ENCODE peak calls at places on chromosomes 16 and 17, in seven cellular contexts. E is tibial nerve, A is stomach, L is spleen, R is K562, K is adrenal gland, C is A549. H is an unnamed sample.

GRCh38 chr17:64709481-64709880 is 47.4 kb upstream of the SMURF2 start:
- DNase-seq in E (no peak), C (no peak), L (no peak), R (no peak), K (no peak), A (no peak), H (no peak)

GRCh38 chr17:7748098-7748775 is 30.7 kb downstream of the DNAH2 start:
- DNase-seq in K (no peak), R (no peak), C (no peak), E (no peak), L (no peak), A (no peak), H (no peak)

GRCh38 chr17:80327518-80327917 is 66.9 kb downstream of the RNF213 start:
- DNase-seq in L (peak; percentile 54), K (peak; percentile 45), A (no peak), E (no peak), C (no peak), R (no peak), H (no peak)

GRCh38 chr17:82962163-82962720 is 117.2 kb upstream of the METRNL start:
- DNase-seq in R (no peak), E (no peak), C (no peak), K (no peak), L (peak; percentile 53), A (peak; percentile 17), H (no peak)

GRCh38 chr16:79519448-79519847 is 81.1 kb downstream of the MAF start:
- DNase-seq in R (no peak), L (peak; percentile 84), E (no peak), A (peak; percentile 43), C (no peak), K (peak; percentile 38), H (no peak)

GRCh38 chr17:68535903-68536302 is 23.7 kb downstream of the PRKAR1A start:
- DNase-seq in L (no peak), R (no peak), A (no peak), C (no peak), E (no peak), K (no peak), H (no peak)

GRCh38 chr17:83111516-83112282 is 32.3 kb downstream of the METRNL start:
- DNase-seq in E (no peak), K (no peak), L (no peak), C (no peak), A (no peak), R (no peak), H (no peak)

GRCh38 chr16:88866151-88866920 is at the start of gene PABPN1L:
- DNase-seq in A (no peak), L (no peak), C (no peak), R (no peak), E (no peak), K (no peak), H (no peak)

GRCh38 chr16:31460582-31461002 is 1.3 kb downstream of the ARMC5 start:
- DNase-seq in C (no peak), K (no peak), R (no peak), L (peak; percentile 76), A (no peak), E (no peak), H (no peak)

GRCh38 chr17:3888343-3889171 is 4.3 kb downstream of the CAMKK1 start:
- DNase-seq in C (no peak), E (peak; percentile 65), A (peak; percentile 81), K (peak; percentile 38), R (peak; percentile 83), L (no peak), H (peak; percentile 96)

GRCh38 chr16:57092786-57093301 is 461 bp downstream of the CPNE2 start:
- DNase-seq in E (no peak), R (peak; percentile 79), L (peak; percentile 92), C (peak; percentile 62), K (no peak), A (peak; percentile 46), H (peak; percentile 88)

GRCh38 chr17:4920351-4921048 is 11.6 kb upstream of the GP1BA start:
- DNase-seq in R (no peak), A (no peak), K (no peak), C (no peak), E (no peak), L (no peak), H (no peak)

GRCh38 chr17:74697477-74697876 is 15.2 kb downstream of the CD300LF start:
- DNase-seq in C (no peak), K (no peak), A (no peak), R (no peak), E (no peak), L (peak; percentile 41), H (no peak)

GRCh38 chr16:29984764-29985147 is 10.7 kb downstream of the HIRIP3 start:
- DNase-seq in C (no peak), A (no peak), L (no peak), R (no peak), K (no peak), E (no peak), H (no peak)

GRCh38 chr17:3043737-3044365 is 19.6 kb downstream of the OR1D5 start:
- DNase-seq in C (no peak), K (no peak), A (no peak), L (no peak), R (peak; percentile 13), E (no peak), H (no peak)

GRCh38 chr16:11405331-11406176 is 60.3 kb downstream of the RMI2 start:
- DNase-seq in A (peak; percentile 48), R (peak; percentile 65), K (no peak), C (peak; percentile 60), L (no peak), E (no peak), H (no peak)

DNA sequence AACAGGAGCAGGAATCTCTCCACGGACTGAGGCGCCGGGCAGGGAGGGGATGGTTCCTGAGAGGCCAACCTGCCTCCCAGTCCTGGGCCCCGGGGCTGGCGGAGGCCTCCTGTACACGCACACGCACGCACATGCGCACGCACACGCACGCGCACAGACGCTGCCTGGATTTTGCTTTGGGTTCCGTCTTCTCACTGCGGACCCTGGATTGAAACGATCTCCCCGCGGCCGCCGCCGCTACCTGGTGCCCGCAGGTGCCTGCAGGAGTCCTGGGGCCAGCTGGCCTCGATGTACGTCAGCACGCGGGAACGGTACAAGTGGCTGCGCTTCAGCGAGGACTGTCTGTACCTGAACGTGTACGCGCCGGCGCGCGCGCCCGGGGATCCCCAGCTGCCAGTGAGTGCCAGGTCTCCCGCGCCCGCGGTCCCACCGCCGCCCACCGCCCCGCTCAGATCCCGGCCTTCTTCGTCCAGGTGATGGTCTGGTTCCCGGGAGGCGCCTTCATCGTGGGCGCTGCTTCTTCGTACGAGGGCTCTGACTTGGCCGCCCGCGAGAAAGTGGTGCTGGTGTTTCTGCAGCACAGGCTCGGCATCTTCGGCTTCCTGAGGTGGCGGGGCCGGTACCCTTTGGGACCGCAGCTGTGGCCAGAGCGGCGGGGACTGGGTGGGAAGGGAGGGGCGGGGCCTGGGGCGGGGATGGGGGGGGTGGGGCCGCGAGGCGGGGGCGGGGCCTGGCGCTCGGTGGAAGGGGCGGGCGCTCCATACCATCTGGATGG is 12.2 kb downstream of the CES4A start:
- DNase-seq in C (peak; percentile 58), L (peak; percentile 88), K (peak; percentile 32), R (peak; percentile 98), E (peak; percentile 60), A (peak; percentile 75), H (peak; percentile 92)
- H3K4me3 ChIP-seq in C (peak overlapping the region; percentile 66), L (peak overlapping the region; percentile 65), K (peak overlapping the region; percentile 25), R (no peak overlapping the region), E (peak overlapping the region; percentile 56), A (peak overlapping the region; percentile 58), H (peak overlapping the region; percentile 26)

DNA sequence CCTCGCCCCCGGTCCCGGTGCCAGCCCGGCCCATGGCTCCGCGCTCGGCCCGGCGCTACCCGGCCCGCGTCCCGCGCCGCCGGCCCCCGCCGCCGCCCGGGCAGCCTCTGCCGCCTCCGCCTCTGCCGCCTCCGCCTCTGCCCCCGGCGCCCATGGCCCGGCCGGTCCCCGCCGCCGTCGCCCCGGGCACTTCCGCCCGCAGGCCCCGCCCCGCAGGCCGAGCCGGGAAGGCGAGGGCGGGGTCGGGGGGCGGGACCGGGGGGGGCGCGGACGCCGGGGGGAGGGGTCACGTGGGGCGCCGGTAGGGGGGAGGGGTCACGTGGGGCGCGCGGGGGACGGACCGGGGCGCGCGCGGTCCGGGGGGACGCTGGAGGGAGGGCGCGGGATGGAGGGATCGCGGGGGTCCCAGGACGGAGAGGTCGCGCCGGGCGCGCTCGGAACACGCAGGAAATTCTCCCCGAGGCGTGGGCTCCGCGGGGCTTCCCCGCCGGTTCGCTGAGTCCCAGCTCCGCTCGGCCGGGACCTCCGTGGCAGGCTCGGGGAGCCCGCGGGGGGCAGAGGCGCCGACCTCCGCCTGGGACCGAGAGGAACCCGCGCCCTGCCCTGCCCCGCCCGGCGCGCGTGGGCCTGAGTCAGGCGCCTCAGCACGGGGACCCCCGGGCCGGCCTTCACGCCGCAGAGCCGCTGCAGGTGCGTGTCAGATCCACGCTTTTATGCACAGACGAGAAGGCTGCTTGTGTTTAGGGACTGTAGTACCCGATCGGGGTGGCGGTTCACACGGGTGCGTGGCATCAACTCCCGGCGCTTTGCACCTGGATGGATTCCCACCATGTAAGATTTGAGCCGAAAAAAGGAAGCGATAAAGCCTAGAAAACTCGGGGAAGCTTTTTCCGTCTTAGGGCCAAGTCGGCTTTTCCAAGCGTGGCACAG is at the start of gene PGAP6:
- DNase-seq in K (no peak), E (peak; percentile 64), C (no peak), L (peak; percentile 93), A (peak; percentile 79), R (peak; percentile 93), H (no peak)
- TF ChIP-seq POLR2A in K (no peak), E (peak; percentile 34), C (peak; percentile 47), L (no peak), A (no peak), R (no peak), H (no peak)

DNA sequence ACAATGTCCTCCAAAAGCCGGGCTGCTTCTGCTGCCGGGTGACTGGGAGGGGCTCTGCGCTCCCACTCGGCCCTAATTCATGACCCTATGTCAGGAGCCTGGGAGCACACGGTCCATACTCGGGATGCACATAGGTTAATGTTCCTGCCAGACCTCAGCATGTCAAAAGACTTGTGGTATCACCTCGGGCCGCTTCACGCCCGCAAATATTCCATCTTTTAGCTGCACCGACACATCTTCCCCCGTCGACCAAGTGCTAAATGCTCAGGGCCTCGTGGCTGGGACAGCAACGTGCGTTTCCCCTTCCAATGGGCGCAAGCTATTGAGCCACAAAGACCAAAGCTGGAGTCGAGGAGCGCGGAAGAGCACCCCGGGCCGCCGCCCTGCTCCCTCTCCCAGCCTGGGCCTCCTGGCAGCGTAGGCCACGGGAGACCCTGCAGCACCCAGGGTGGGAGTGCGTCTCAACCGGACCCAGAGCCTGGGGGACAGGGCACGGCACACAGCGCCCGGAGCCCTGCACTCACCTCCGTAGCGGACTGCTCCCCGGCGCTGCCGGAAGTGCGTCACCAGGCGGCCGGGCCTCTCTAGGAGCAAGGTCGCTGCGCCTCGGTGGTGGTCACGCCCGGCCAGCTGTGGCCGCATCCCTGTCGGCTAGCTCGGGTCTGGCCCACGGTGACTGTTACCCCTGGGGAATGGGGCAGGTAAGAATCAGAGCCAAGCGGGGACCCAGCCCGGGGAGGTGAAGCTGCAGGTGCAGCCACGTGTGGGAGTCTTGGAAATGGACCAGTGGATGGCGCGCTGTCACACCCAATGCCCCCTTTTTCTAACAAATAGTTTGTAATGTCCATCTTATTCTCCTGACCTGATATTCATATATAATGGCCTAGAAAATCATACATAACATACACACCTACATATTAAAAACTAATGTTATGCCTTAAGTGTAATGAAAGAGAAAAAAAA is at the start of gene ZNF23:
- DNase-seq in C (peak; percentile 93), K (peak; percentile 82), E (peak; percentile 72), A (peak; percentile 88), L (peak; percentile 98), R (peak; percentile 95), H (peak; percentile 79)
- TF ChIP-seq CTCF in C (no peak), K (no peak), E (no peak), A (no peak), L (no peak), R (no peak), H (no peak)

DNA sequence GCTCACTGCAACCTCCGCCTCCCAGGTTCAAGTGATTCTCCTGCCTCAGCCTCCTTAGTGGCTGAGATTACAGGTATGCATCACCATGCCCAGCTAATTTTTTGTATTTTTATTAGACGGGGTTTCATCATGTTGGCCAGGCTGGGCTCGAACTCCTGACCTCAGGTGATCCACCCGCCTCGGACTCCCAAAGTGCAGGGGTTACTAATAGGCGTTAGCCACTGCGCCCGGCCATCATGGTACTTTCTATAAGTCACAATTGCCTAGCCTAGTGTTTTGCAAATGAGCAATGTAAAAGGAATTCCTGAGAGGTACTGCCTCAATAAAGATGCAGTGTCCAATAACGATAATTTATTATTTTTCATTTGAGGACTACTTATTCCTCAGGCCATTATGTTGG is 13.9 kb upstream of the PSMC3IP start:
- DNase-seq in L (no peak), R (no peak), K (no peak), E (no peak), C (no peak), A (no peak), H (peak; percentile 60)
- H3K4me3 ChIP-seq in L (no peak overlapping the region), R (no peak overlapping the region), K (no peak overlapping the region), E (no peak overlapping the region), C (no peak overlapping the region), A (no peak overlapping the region), H (no peak overlapping the region)